ENCODE peak calls at places on chromosomes 5 and 9, in six cellular contexts. H is K562, C is ovary, O is A549, P is hepatocyte, J is colonic mucosa. Y is an unnamed sample. For H3K4me1, the result is how much of the 10 kb centered on the place peaks cover.

GRCh38 chr5:64958757-64959391 is 190.1 kb downstream of the CWC27 start:
- DNase-seq in J (no peak), C (no peak), O (no peak), P (peak), H (peak), Y (no peak)

GRCh38 chr5:80569961-80570786 is at the start of gene ANKRD34B:
- DNase-seq in H (no peak), C (no peak), P (peak), J (no peak), O (peak), Y (no peak)

GRCh38 chr9:136808781-136809158 is 1.0 kb downstream of the RABL6 start:
- DNase-seq in J (no peak), P (no peak), C (no peak), O (no peak), H (no peak), Y (no peak)

GRCh38 chr5:7576023-7576715 is 180.2 kb downstream of the ADCY2 start:
- DNase-seq in P (no peak), C (no peak), J (no peak), O (no peak), H (no peak), Y (no peak)

GRCh38 chr5:59180515-59180914 is 597.6 kb downstream of the RAB3C start:
- DNase-seq in H (no peak), C (no peak), J (no peak), O (no peak), P (no peak), Y (no peak)

GRCh38 chr5:1227669-1228068 is 2.5 kb downstream of the SLC6A18 start:
- DNase-seq in J (no peak), C (no peak), O (no peak), P (peak), H (no peak), Y (no peak)

GRCh38 chr9:32292611-32293010 is 91.8 kb upstream of the ACO1 start:
- DNase-seq in J (no peak), O (no peak), H (no peak), C (no peak), P (no peak), Y (no peak)

GRCh38 chr9:78777747-78778146 is 480.8 kb downstream of the PSAT1 start:
- DNase-seq in C (no peak), P (no peak), J (no peak), H (no peak), O (no peak), Y (no peak)

GRCh38 chr5:53994148-53994547 is 316.2 kb downstream of the ARL15 start:
- DNase-seq in C (no peak), P (no peak), H (no peak), O (no peak), J (no peak), Y (no peak)

GRCh38 chr9:84583866-84584265 is 85.7 kb upstream of the NTRK2 start:
- DNase-seq in O (no peak), C (no peak), P (no peak), J (no peak), H (no peak), Y (no peak)

GRCh38 chr9:76758476-76758875 is 5.8 kb upstream of the PCA3 start:
- DNase-seq in C (no peak), J (no peak), O (no peak), P (no peak), H (no peak), Y (no peak)

GRCh38 chr9:88373018-88373417 is 15.2 kb upstream of the SPIN1 start:
- DNase-seq in H (no peak), C (no peak), O (no peak), P (no peak), J (no peak), Y (no peak)

GRCh38 chr5:91018185-91018584 is 364.9 kb downstream of the ARRDC3 start:
- DNase-seq in J (no peak), C (no peak), P (no peak), H (no peak), O (no peak), Y (no peak)

GRCh38 chr9:13322828-13323550 is 43.5 kb upstream of the MPDZ start:
- DNase-seq in C (no peak), J (no peak), P (no peak), H (peak), O (no peak), Y (no peak)

GRCh38 chr9:23644326-23644725 is 181.7 kb downstream of the ELAVL2 start:
- DNase-seq in O (no peak), H (no peak), C (no peak), P (no peak), J (no peak), Y (no peak)

GRCh38 chr5:75156585-75156984 is 80.1 kb downstream of the ANKRD31 start:
- DNase-seq in C (no peak), J (no peak), P (peak), H (no peak), O (no peak), Y (no peak)

GRCh38 chr9:96376926-96377874 is 6.3 kb downstream of the SLC35D2 start:
- DNase-seq in H (no peak), O (no peak), C (no peak), P (peak), J (no peak), Y (no peak)

GRCh38 chr5:62600560-62601252 is 22.1 kb downstream of the LRRC70 start:
- DNase-seq in O (no peak), H (no peak), J (no peak), C (no peak), P (no peak), Y (no peak)

GRCh38 chr5:83377131-83377865 is 94.2 kb upstream of the VCAN start:
- DNase-seq in H (no peak), O (no peak), P (no peak), C (no peak), J (no peak), Y (no peak)

GRCh38 chr9:4740623-4741364 is at the start of gene AK3:
- DNase-seq in P (peak), O (peak), H (peak), C (peak), J (peak), Y (peak)

GRCh38 chr9:136868644-136869043 is 2.5 kb upstream of the EDF1 start:
- DNase-seq in H (no peak), P (no peak), C (no peak), O (no peak), J (no peak), Y (no peak)

GRCh38 chr5:142151436-142152382 is 43.1 kb downstream of the NDFIP1 start:
- DNase-seq in P (peak), H (peak), O (peak), J (peak), C (no peak), Y (no peak)

GRCh38 chr9:132651259-132651658 is 18.5 kb downstream of the DDX31 start:
- DNase-seq in P (peak), J (peak), C (no peak), H (no peak), O (no peak), Y (no peak)

GRCh38 chr5:142095651-142096330 is 12.8 kb upstream of the NDFIP1 start:
- DNase-seq in J (no peak), O (no peak), C (no peak), H (no peak), P (no peak), Y (no peak)

GRCh38 chr9:112378441-112379176 is 1.3 kb upstream of the HSDL2 start:
- DNase-seq in J (peak), C (peak), O (no peak), P (peak), H (no peak), Y (no peak)

GRCh38 chr5:171681667-171682066 is 104.0 kb upstream of the SMIM23 start:
- DNase-seq in C (no peak), H (no peak), J (no peak), O (no peak), P (no peak), Y (no peak)

GRCh38 chr5:2030131-2030530 is 147.4 kb upstream of the IRX4 start:
- DNase-seq in C (no peak), H (no peak), O (no peak), P (no peak), J (no peak), Y (no peak)

DNA sequence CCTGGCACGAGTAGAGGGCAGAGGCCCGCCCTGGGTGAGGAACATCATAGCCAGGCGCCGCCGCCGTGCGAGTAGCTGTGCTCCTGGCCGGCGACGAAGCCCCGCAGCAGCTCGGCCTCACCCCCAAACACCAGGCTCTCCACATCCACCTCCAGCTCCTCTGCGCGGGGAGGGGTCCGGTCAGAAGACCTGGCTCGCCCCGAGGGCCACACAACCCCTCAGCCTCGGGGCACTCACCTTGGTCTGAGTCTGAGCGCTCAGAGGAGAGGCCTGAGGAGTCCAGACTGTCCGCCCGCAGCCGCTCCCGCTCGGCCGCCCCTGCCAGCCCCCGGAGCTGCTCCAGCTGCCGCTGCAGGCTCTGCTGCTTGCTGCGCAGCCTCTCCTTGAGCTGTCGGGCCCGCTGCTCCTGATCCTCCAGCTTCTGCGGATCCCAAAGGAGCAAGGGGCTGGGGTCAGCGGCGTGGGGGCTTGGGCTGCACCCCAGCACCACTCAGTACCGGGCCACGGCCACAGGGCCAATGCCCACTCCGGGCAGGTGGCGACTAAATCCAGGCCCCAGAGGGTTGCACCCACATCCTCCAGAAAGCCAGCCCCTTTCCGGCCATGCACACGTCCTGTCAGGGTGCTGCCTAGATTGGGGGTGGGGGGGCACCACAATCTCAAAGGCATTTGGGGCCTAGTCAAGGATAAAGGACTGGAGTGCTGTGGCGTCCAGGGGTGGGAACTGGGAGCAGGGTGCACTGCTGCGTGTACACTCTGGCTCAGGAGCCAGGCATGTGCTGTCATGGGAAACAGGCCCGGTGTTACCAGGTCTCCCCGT is 3.9 kb downstream of the MXD3 start:
- DNase-seq in C (no peak), H (no peak), J (no peak), O (no peak), P (no peak), Y (no peak)
- H3K4me1 ChIP-seq in C (under half), H (under half), J (under half), O (under half), P (under half), Y (half or more)

DNA sequence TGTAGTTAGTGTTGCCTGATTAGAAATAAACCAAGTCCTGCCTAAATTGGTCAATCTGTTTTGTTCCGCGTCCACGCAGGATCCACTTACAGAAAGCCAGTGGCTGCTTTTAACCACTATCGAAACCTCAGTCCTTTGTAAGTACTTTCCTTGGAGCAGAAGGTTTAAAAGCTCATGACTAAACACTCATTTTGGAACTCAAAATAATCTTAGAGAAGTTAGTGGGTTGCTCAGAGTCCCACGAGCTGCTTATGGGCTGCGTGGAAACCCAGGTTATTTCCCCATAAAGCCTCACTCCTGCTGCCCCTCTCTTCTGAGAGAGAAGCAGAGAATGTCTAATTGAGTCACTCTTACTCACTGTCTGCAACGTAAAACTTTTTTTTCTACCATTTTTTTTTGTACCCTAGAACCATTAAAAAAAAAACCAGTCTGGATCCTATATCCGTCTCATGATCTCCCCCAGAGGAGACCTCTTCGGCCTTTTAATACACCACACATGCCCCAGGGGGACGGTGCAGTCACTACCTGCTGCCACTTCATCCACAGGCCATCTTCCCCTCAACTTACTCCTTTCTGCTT is 7.5 kb downstream of the BASP1 start:
- DNase-seq in C (no peak), J (no peak), P (no peak), H (no peak), O (no peak), Y (no peak)
- H3K4me1 ChIP-seq in C (under half), J (under half), P (under half), H (under half), O (half or more), Y (under half)

DNA sequence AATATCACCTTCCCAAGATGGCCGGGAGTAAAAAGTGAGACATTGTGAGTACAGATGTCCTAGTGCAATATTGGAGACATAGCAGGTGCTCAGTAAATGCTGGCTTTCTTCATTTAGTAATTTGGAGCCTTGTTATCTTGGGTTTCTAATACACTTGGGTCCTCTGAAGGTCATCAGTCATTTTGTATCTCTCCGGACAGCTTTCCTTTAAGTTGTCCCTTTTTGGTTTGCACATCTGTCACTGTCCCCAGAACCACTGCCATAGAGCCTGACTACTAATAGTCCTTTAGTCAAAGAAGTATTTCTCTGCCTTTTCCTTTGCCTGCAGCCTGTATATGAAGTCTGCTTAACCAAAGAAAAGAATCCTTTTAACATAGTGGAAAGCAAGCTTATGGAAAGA is 7.8 kb upstream of the ANGPTL2 start:
- DNase-seq in C (no peak), H (no peak), P (no peak), O (no peak), J (no peak), Y (no peak)
- H3K4me1 ChIP-seq in C (under half), H (under half), P (half or more), O (under half), J (under half), Y (half or more)

GRCh38 chr5:55306641-55307382 is 682 bp downstream of the DHX29 start:
- DNase-seq in J (no peak), C (no peak), O (peak), H (peak), P (no peak), Y (no peak)
- H3K4me1 ChIP-seq in J (under half), C (under half), O (under half), H (under half), P (under half), Y (under half)

GRCh38 chr9:124776613-124776951 is 351 bp upstream of the OLFML2A start:
- DNase-seq in H (no peak), P (no peak), J (no peak), O (no peak), C (no peak), Y (no peak)

GRCh38 chr9:124776952-124777645 is at the start of gene OLFML2A:
- DNase-seq in C (peak), J (no peak), O (peak), P (peak), H (no peak), Y (no peak)

GRCh38 chr9:124773473-124774130 is 2.5 kb upstream of the NR6A1 start:
- DNase-seq in J (no peak), O (no peak), C (no peak), H (no peak), P (no peak), Y (no peak)

GRCh38 chr9:124771867-124772621 is 933 bp upstream of the NR6A1 start:
- DNase-seq in P (peak), O (peak), H (peak), J (peak), C (peak), Y (no peak)

DNA sequence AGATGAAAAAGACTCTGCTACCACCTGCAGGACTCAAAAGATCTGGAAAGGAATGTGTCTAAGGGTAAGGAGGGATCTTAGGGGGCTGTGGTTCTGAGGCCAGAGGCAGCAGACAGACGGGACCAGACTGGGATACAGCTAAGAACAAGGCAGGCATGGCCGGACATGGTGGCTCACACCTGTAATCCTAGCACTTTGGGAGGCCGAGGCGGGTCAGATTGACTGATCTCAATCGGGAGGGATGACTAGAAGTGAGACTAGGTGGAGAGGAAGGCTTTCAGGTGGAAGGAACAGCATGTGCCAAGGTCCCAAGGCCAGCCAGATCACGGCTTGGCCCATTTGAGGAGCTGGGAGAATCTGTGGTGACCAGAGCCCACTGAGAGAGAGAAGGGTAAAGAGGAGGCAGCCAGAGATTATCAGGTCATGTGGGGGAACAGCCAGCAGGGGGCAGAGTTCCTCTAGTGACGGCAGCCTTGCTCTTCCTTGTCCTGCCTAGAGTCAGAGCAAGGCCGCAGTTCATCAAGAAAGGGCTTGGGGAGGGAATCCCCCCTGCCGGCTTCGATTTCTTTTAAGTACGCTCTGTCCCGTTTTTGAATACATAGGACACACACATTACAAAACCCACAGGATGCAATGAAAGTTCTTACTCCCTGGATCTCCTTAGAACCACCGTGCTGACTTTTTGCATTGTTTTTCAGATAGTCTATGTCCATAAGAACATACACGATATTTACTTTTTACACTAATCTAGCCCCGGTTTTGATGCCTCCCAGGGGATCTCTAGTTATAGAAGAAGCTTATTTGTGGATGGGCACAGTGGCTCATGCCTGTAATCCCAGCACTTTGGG is 2.6 kb upstream of the OLFML2A start:
- DNase-seq in P (peak), H (peak), C (peak), J (peak), O (peak), Y (no peak)
- H3K4me1 ChIP-seq in P (under half), H (under half), C (under half), J (under half), O (under half), Y (under half)

GRCh38 chr9:134536101-134536900 is 105.3 kb upstream of the COL5A1 start:
- DNase-seq in H (no peak), J (no peak), P (peak), C (no peak), O (no peak), Y (no peak)
- H3K4me1 ChIP-seq in H (under half), J (under half), P (under half), C (under half), O (under half), Y (under half)

GRCh38 chr9:121752929-121753328 is 101.5 kb downstream of the DAB2IP start:
- DNase-seq in P (no peak), O (no peak), J (no peak), H (no peak), C (no peak), Y (no peak)
- H3K4me1 ChIP-seq in P (under half), O (under half), J (under half), H (under half), C (half or more), Y (under half)

Y was measured in esophagus squamous epithelium.